ENCODE peak calls at places on chromosomes 7 and 10, in six cellular contexts. M is HT1080, U is midbrain, Q is CMK, K is SHP77, L is heart left ventricle. W is an unnamed sample.

GRCh38 chr7:88311675-88312036 is 5.0 kb upstream of the STEAP4 start:
- DNase-seq in M (no peak), U (no peak), Q (no peak), K (peak; percentile 9), L (no peak), W (no peak)

GRCh38 chr7:110442386-110442837 is 648.5 kb upstream of the LRRN3 start:
- DNase-seq in M (peak; percentile 64), U (no peak), Q (no peak), K (peak; percentile 58), L (no peak), W (peak; percentile 13)

GRCh38 chr10:100009283-100009792 is 409 bp downstream of the DNMBP start:
- DNase-seq in M (peak; percentile 27), U (peak; percentile 64), Q (peak; percentile 8), K (no peak), L (peak; percentile 62), W (peak; percentile 32)

GRCh38 chr7:129163875-129164544 is 19.5 kb downstream of the TSPAN33 start:
- DNase-seq in M (no peak), U (peak; percentile 51), Q (peak; percentile 40), K (no peak), L (no peak), W (no peak)

GRCh38 chr10:31383810-31384588 is 65.0 kb downstream of the ZEB1 start:
- DNase-seq in M (no peak), U (no peak), Q (no peak), K (no peak), L (no peak), W (no peak)

GRCh38 chr7:78787854-78788253 is 665.6 kb downstream of the MAGI2 start:
- DNase-seq in M (no peak), U (no peak), Q (no peak), K (no peak), L (no peak), W (no peak)

GRCh38 chr10:30756151-30756550 is 126.6 kb upstream of the LYZL2 start:
- DNase-seq in M (no peak), U (no peak), Q (no peak), K (no peak), L (no peak), W (no peak)

GRCh38 chr7:16916111-16916639 is 34.4 kb upstream of the AGR3 start:
- DNase-seq in M (peak; percentile 70), U (no peak), Q (no peak), K (no peak), L (no peak), W (no peak)

GRCh38 chr7:37495574-37496184 is 47.0 kb upstream of the ELMO1 start:
- DNase-seq in M (peak; percentile 31), U (peak; percentile 69), Q (no peak), K (no peak), L (no peak), W (peak; percentile 21)

GRCh38 chr7:38716397-38716796 is 85.2 kb upstream of the AMPH start:
- DNase-seq in M (no peak), U (no peak), Q (no peak), K (no peak), L (no peak), W (no peak)

GRCh38 chr7:2639151-2639993 is 7.6 kb downstream of the TTYH3 start:
- DNase-seq in M (no peak), U (peak; percentile 42), Q (no peak), K (no peak), L (peak; percentile 68), W (no peak)

GRCh38 chr10:62890395-62890794 is 74.2 kb upstream of the EGR2 start:
- DNase-seq in M (no peak), U (no peak), Q (no peak), K (no peak), L (no peak), W (no peak)

GRCh38 chr7:46363688-46364087 is 442.6 kb upstream of the IGFBP3 start:
- DNase-seq in M (no peak), U (no peak), Q (no peak), K (no peak), L (no peak), W (no peak)

GRCh38 chr7:5624386-5625365 is 156.8 kb downstream of the RNF216 start:
- DNase-seq in M (no peak), U (no peak), Q (no peak), K (no peak), L (peak; percentile 28), W (no peak)

GRCh38 chr10:66983482-66983818 is 57.6 kb downstream of the LRRTM3 start:
- DNase-seq in M (no peak), U (no peak), Q (no peak), K (no peak), L (no peak), W (no peak)

GRCh38 chr7:73822319-73823173 is 8.2 kb upstream of the CLDN4 start:
- DNase-seq in M (peak; percentile 100), U (no peak), Q (no peak), K (peak; percentile 17), L (no peak), W (no peak)

GRCh38 chr7:28937103-28937502 is 21.0 kb downstream of the TRIL start:
- DNase-seq in M (no peak), U (no peak), Q (no peak), K (no peak), L (no peak), W (no peak)

GRCh38 chr10:77245953-77246352 is 391.7 kb downstream of the KCNMA1 start:
- DNase-seq in M (peak; percentile 18), U (no peak), Q (no peak), K (no peak), L (no peak), W (peak; percentile 63)

GRCh38 chr10:51244739-51245138 is 170.5 kb downstream of the PRKG1 start:
- DNase-seq in M (peak; percentile 33), U (peak; percentile 18), Q (no peak), K (no peak), L (no peak), W (no peak)

GRCh38 chr10:310976-311639 is 175.9 kb downstream of the ZMYND11 start:
- DNase-seq in M (no peak), U (no peak), Q (no peak), K (no peak), L (no peak), W (no peak)

GRCh38 chr7:151384776-151385625 is 24.8 kb downstream of the WDR86 start:
- DNase-seq in M (no peak), U (no peak), Q (no peak), K (no peak), L (peak; percentile 54), W (no peak)

GRCh38 chr7:79227035-79227434 is 226.4 kb downstream of the MAGI2 start:
- DNase-seq in M (no peak), U (no peak), Q (no peak), K (no peak), L (no peak), W (no peak)

GRCh38 chr7:818031-818699 is 14.1 kb upstream of the SUN1 start:
- DNase-seq in M (peak; percentile 46), U (no peak), Q (no peak), K (peak; percentile 36), L (no peak), W (no peak)

GRCh38 chr7:132713893-132714292 is 137.6 kb upstream of the PLXNA4 start:
- DNase-seq in M (peak; percentile 11), U (no peak), Q (no peak), K (no peak), L (no peak), W (no peak)

GRCh38 chr10:100370561-100370975 is 23.5 kb downstream of the SCD start:
- DNase-seq in M (peak; percentile 64), U (peak; percentile 58), Q (peak; percentile 85), K (no peak), L (no peak), W (peak; percentile 75)

GRCh38 chr10:3532644-3533043 is 252.4 kb downstream of the KLF6 start:
- DNase-seq in M (peak; percentile 76), U (no peak), Q (no peak), K (no peak), L (no peak), W (no peak)

GRCh38 chr7:7103343-7104313 is 78.7 kb upstream of the C1GALT1 start:
- DNase-seq in M (peak; percentile 69), U (peak; percentile 59), Q (peak; percentile 12), K (peak; percentile 67), L (no peak), W (no peak)

GRCh38 chr10:103967433-103968142 is 648 bp downstream of the SLK start:
- DNase-seq in M (peak; percentile 33), U (peak; percentile 43), Q (no peak), K (no peak), L (no peak), W (peak; percentile 45)

GRCh38 chr7:157875230-157876179 is 538.7 kb downstream of the DNAJB6 start:
- DNase-seq in M (no peak), U (no peak), Q (peak; percentile 18), K (no peak), L (peak; percentile 51), W (peak; percentile 36)

W was measured in HL-60.